ENCODE peak calls at places on chromosomes 6 and 20, in five cellular contexts. B is hepatocyte, K is GM23248, V is left ventricle myocardium inferior, O is heart left ventricle. Y is an unnamed sample.

GRCh38 chr6:88914180-88914579 is 49.2 kb downstream of the RNGTT start:
- DNase-seq in B (no peak), K (no peak), V (no peak), O (no peak), Y (no peak)

GRCh38 chr6:16659471-16660156 is 101.6 kb downstream of the ATXN1 start:
- DNase-seq in B (no peak), K (peak; percentile 18), V (no peak), O (no peak), Y (no peak)

GRCh38 chr20:16314320-16314719 is 258.9 kb downstream of the KIF16B start:
- DNase-seq in B (no peak), K (no peak), V (no peak), O (no peak), Y (no peak)

GRCh38 chr6:43575772-43576551 is at the start of the genes POLH and XPO5:
- DNase-seq in B (peak; percentile 97), K (peak; percentile 98), V (peak; percentile 93), O (peak; percentile 95), Y (peak; percentile 90)

GRCh38 chr20:48186915-48187314 is 401.6 kb upstream of the SULF2 start:
- DNase-seq in B (no peak), K (peak; percentile 10), V (no peak), O (no peak), Y (no peak)

GRCh38 chr6:159279790-159280277 is 110.6 kb downstream of the FNDC1 start:
- DNase-seq in B (no peak), K (no peak), V (no peak), O (no peak), Y (no peak)

GRCh38 chr20:35523298-35523888 is 6.1 kb downstream of the C20orf173 start:
- DNase-seq in B (no peak), K (peak; percentile 46), V (no peak), O (no peak), Y (peak; percentile 24)

GRCh38 chr6:134937426-134937825 is 12.5 kb downstream of the ALDH8A1 start:
- DNase-seq in B (no peak), K (peak; percentile 17), V (no peak), O (no peak), Y (no peak)

GRCh38 chr20:60694763-60695162 is 557.3 kb upstream of the CDH4 start:
- DNase-seq in B (no peak), K (peak; percentile 68), V (no peak), O (no peak), Y (no peak)

GRCh38 chr20:19692100-19692499 is 66.0 kb upstream of the RIN2 start:
- DNase-seq in B (no peak), K (peak; percentile 50), V (no peak), O (no peak), Y (no peak)

GRCh38 chr6:7148100-7148822 is 40.5 kb downstream of the RREB1 start:
- DNase-seq in B (no peak), K (peak; percentile 92), V (no peak), O (no peak), Y (peak; percentile 83)

GRCh38 chr20:8291873-8292272 is 159.8 kb downstream of the PLCB1 start:
- DNase-seq in B (no peak), K (peak; percentile 13), V (no peak), O (no peak), Y (no peak)

GRCh38 chr6:50822078-50822476 is 3.4 kb downstream of the TFAP2B start:
- DNase-seq in B (no peak), K (peak; percentile 16), V (no peak), O (no peak), Y (no peak)

GRCh38 chr20:14632906-14633305 is 295.5 kb upstream of the FLRT3 start:
- DNase-seq in B (no peak), K (no peak), V (peak; percentile 14), O (no peak), Y (no peak)

GRCh38 chr6:167987811-167988495 is 9.5 kb upstream of the KIF25 start:
- DNase-seq in B (no peak), K (peak; percentile 81), V (no peak), O (no peak), Y (no peak)

GRCh38 chr20:43765933-43766332 is 39.1 kb upstream of the GTSF1L start:
- DNase-seq in B (no peak), K (no peak), V (no peak), O (no peak), Y (no peak)

GRCh38 chr20:63471719-63472158 is 716 bp downstream of the KCNQ2 start:
- DNase-seq in B (no peak), K (no peak), V (no peak), O (no peak), Y (no peak)
- H3K4me3 ChIP-seq in B (no peak overlapping the region), K (no peak overlapping the region), V (peak overlapping the region; percentile 35), O (no peak overlapping the region), Y (no peak overlapping the region)

DNA sequence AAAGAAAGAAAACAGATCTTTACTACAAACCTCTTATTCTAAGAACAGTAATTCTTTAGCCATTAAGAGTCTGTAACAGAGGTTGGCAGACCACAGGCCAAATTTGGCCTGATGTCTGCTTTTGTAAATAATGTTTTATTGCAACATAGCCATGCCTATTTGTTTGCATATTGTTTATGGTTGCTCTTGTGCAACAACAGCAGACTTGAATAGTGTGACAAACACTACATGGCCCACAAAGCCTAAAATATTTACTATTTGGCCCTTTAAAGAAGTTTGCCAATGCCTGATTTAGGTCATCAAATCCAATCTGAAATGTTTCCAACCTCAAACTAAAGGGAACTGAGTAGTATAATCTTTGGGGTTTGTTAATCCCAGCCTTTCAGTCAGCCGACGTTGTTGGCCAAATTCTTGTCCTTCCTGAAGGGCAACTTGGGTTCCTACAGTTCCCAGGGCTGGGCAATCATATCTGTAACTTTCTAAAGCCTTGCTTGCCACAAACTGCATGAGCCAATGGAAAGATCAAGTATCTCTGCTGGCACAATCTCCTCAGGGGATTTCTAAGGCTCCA is 33.9 kb upstream of the TBC1D20 start:
- DNase-seq in B (no peak), K (peak; percentile 55), V (no peak), O (no peak), Y (peak; percentile 69)
- H3K36me3 ChIP-seq in B (no peaks in the 10 kb centered on the region), K (peaks cover 73% of the 10 kb centered on the region), V (peaks cover 90% of the 10 kb centered on the region), O (peaks cover 46% of the 10 kb centered on the region), Y (peaks cover 33% of the 10 kb centered on the region)

DNA sequence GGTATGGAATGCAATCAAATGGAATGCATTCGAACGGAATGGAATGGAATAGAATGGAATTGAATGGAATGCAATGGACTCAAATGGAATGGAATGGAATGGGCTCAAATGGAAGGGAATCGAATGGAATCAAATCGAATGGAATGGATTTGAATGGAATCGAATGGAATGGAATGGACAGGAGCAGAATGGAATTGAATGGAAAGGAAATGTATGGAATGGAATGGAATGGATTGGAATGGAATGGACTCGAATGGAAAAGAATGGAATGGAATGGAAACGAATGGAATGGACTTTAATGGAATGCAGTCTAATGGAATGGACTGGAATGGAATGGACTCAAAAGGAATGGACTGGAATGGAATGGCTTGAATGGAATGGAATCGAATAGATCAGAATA is 18.3 kb upstream of the DEFB115 start:
- DNase-seq in B (no peak), K (no peak), V (no peak), O (no peak), Y (no peak)
- H3K9me3 ChIP-seq in B (peaks cover 69% of the 10 kb centered on the region), K (peaks cover 4% of the 10 kb centered on the region), V (peaks cover 100% of the 10 kb centered on the region), O (no peaks in the 10 kb centered on the region), Y (peaks cover 27% of the 10 kb centered on the region)

DNA sequence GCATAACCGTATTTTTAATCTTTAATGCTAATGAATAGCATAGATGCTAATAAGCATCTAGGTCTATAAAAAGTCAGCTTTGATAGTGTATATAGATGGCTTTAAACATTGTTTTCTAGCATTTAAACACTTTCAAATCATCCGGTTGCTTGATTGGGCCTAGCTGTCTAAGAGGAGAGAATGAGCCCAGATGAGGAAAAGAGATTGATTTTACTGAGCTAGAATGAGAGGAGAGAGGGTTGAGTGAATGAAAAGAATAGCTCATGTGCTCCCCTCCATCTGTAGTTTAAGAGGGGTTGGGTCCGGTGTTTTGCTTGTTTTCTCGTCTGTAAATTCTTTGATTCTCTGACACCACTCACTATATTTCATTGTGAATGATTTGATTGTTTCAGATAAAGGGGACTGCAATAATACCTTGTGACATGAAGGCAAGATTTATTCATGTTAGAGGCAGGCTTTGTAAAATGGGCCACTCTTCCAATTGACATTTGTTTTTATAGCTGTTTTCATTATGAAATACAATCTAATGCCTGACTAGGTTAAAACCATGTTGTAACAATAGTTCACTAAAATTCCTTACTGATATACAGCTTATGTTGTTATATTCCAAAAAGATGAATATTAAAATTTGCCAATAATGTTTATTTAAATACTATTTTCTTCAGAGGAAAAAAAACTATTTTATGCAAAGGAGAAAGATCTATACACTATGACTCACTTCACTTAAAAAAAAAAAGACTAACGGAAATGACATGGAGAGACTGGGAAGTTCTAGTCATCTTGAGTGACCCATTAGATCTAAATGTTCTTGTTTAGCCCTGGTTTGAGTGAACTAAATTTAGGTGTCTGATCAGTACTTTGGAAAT is 3.2 kb downstream of the PTPN1 start:
- DNase-seq in B (no peak), K (peak; percentile 87), V (no peak), O (no peak), Y (no peak)
- H3K4me3 ChIP-seq in B (no peak overlapping the region), K (peak overlapping the region; percentile 91), V (peak overlapping the region; percentile 100), O (peak overlapping the region; percentile 13), Y (no peak overlapping the region)

GRCh38 chr20:38940644-38941043 is 14.4 kb downstream of the FAM83D start:
- DNase-seq in B (no peak), K (no peak), V (no peak), O (no peak), Y (no peak)
- H3K36me3 ChIP-seq in B (no peaks in the 10 kb centered on the region), K (no peaks in the 10 kb centered on the region), V (no peaks in the 10 kb centered on the region), O (no peaks in the 10 kb centered on the region), Y (peaks cover 96% of the 10 kb centered on the region)

DNA sequence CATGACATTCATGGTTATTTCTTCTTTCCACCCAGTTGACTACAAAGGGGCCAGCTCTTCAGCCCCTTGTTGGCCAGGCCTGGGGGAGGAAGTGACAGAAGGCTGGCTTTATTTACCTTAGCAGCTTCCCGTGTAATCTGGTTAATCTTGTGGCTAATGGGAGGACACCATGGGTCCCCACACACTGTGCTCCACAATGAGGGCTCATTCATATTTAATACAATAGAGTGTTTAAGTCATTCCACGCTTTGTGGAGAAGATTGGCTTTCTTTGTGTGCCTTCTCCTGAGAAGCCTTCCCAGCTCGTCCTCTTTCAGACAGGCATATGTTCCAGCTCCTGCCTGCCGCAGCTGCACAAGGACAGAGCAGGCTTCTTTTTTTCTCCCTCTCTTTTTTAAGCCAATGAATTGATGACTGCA is 958.6 kb downstream of the TFAP2A start:
- DNase-seq in B (no peak), K (no peak), V (no peak), O (no peak), Y (no peak)
- H3K9me3 ChIP-seq in B (no peaks in the 10 kb centered on the region), K (no peaks in the 10 kb centered on the region), V (peaks cover 6% of the 10 kb centered on the region), O (no peaks in the 10 kb centered on the region), Y (no peaks in the 10 kb centered on the region)

DNA sequence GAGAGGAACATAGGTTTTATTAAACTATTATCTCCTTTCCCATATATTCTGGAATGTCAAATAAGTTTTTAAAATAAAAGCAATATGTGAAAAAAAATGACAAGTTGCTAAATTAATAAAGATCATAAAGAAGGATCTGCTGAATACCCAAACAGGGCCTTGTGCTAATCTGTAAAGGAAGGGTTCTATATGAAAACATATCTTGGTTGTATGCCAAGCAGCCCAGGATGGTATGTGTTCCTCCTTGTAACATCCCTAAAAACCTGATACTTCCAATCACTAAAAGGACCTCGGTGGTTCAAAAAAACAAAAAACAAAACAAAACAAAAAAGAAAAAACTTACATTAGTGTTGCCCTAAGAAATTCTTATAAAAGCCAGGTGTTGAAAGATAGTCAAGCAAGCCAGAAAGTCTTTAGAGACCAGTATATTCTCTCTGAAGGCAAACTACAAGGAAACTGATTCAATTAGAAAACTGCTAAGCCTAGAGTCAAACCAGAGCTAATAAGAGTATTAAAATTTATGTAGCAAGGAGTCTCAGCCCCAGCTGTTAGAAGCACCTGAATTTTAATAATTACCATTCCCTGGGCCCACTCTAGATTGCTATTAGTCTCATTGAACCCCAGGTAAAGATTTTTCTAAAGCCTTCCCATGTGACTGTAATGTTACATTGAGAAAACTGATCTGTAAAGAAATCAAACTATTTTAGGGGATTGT is 95.4 kb upstream of the BTN3A2 start:
- DNase-seq in B (no peak), K (no peak), V (no peak), O (no peak), Y (no peak)
- H3K4me3 ChIP-seq in B (no peak overlapping the region), K (peak overlapping the region; percentile 87), V (no peak overlapping the region), O (no peak overlapping the region), Y (peak overlapping the region; percentile 67)

Y was measured in MG63.